ENCODE peak calls at places on chromosomes 6 and 20, in ten cellular contexts. One of them, this sample, is unnamed.

GRCh38 chr6:130995783-130996447 is 67.1 kb downstream of the EPB41L2 start:
- DNase-seq in GM12878: no peak
- DNase-seq in adrenal gland: no peak
- DNase-seq in heart right ventricle: no peak
- DNase-seq in GM23248: no peak
- DNase-seq in dorsolateral prefrontal cortex: no peak
- DNase-seq in A549: no peak
- DNase-seq in kidney: no peak
- DNase-seq in RWPE1: no peak
- DNase-seq in uterus: no peak
- DNase-seq in this sample: no peak

GRCh38 chr6:157089258-157089657 is 234.1 kb downstream of the TMEM242 start:
- DNase-seq in heart right ventricle: no peak
- DNase-seq in kidney: no peak
- DNase-seq in RWPE1: no peak
- DNase-seq in GM23248: peak
- DNase-seq in GM12878: no peak
- DNase-seq in dorsolateral prefrontal cortex: no peak
- DNase-seq in A549: peak
- DNase-seq in adrenal gland: no peak
- DNase-seq in uterus: no peak
- DNase-seq in this sample: peak

GRCh38 chr6:158170656-158171081 is 2.5 kb downstream of the GTF2H5 start:
- DNase-seq in uterus: no peak
- DNase-seq in heart right ventricle: no peak
- DNase-seq in adrenal gland: no peak
- DNase-seq in RWPE1: no peak
- DNase-seq in dorsolateral prefrontal cortex: no peak
- DNase-seq in GM23248: peak
- DNase-seq in kidney: no peak
- DNase-seq in GM12878: no peak
- DNase-seq in A549: no peak
- DNase-seq in this sample: peak

GRCh38 chr6:14121936-14122344 is 4.4 kb downstream of the CD83 start:
- DNase-seq in GM23248: no peak
- DNase-seq in heart right ventricle: no peak
- DNase-seq in RWPE1: no peak
- DNase-seq in kidney: no peak
- DNase-seq in GM12878: peak
- DNase-seq in uterus: no peak
- DNase-seq in A549: no peak
- DNase-seq in adrenal gland: peak
- DNase-seq in dorsolateral prefrontal cortex: no peak
- DNase-seq in this sample: no peak

GRCh38 chr20:52749020-52749419 is 223.1 kb upstream of the TSHZ2 start:
- DNase-seq in uterus: no peak
- DNase-seq in A549: no peak
- DNase-seq in RWPE1: no peak
- DNase-seq in GM12878: no peak
- DNase-seq in adrenal gland: no peak
- DNase-seq in kidney: no peak
- DNase-seq in heart right ventricle: no peak
- DNase-seq in GM23248: peak
- DNase-seq in dorsolateral prefrontal cortex: no peak
- DNase-seq in this sample: no peak

GRCh38 chr20:49914310-49915117 is 815 bp downstream of the SPATA2 start:
- DNase-seq in uterus: no peak
- DNase-seq in GM12878: no peak
- DNase-seq in RWPE1: no peak
- DNase-seq in adrenal gland: no peak
- DNase-seq in dorsolateral prefrontal cortex: no peak
- DNase-seq in GM23248: peak
- DNase-seq in kidney: no peak
- DNase-seq in heart right ventricle: no peak
- DNase-seq in A549: no peak
- DNase-seq in this sample: no peak

GRCh38 chr6:39824030-39824926 is 32.1 kb downstream of the DAAM2 start:
- DNase-seq in GM23248: no peak
- DNase-seq in dorsolateral prefrontal cortex: no peak
- DNase-seq in heart right ventricle: no peak
- DNase-seq in A549: no peak
- DNase-seq in kidney: no peak
- DNase-seq in GM12878: no peak
- DNase-seq in adrenal gland: no peak
- DNase-seq in uterus: no peak
- DNase-seq in RWPE1: no peak
- DNase-seq in this sample: peak

GRCh38 chr6:135537782-135538301 is 40.3 kb upstream of the AHI1 start:
- DNase-seq in A549: peak
- DNase-seq in RWPE1: peak
- DNase-seq in GM12878: no peak
- DNase-seq in uterus: no peak
- DNase-seq in dorsolateral prefrontal cortex: no peak
- DNase-seq in adrenal gland: no peak
- DNase-seq in heart right ventricle: no peak
- DNase-seq in kidney: no peak
- DNase-seq in GM23248: peak
- DNase-seq in this sample: no peak

GRCh38 chr6:52410979-52411378 is 9.2 kb upstream of the EFHC1 start:
- DNase-seq in GM12878: no peak
- DNase-seq in uterus: no peak
- DNase-seq in GM23248: no peak
- DNase-seq in dorsolateral prefrontal cortex: no peak
- DNase-seq in adrenal gland: no peak
- DNase-seq in A549: no peak
- DNase-seq in heart right ventricle: no peak
- DNase-seq in RWPE1: no peak
- DNase-seq in kidney: no peak
- DNase-seq in this sample: no peak

GRCh38 chr6:14759976-14760672 is 485.7 kb upstream of the JARID2 start:
- DNase-seq in heart right ventricle: no peak
- DNase-seq in uterus: no peak
- DNase-seq in A549: no peak
- DNase-seq in kidney: no peak
- DNase-seq in dorsolateral prefrontal cortex: no peak
- DNase-seq in GM12878: no peak
- DNase-seq in adrenal gland: no peak
- DNase-seq in GM23248: no peak
- DNase-seq in RWPE1: no peak
- DNase-seq in this sample: no peak

GRCh38 chr20:3712279-3712873 is at the start of gene SIGLEC1:
- DNase-seq in adrenal gland: peak
- DNase-seq in GM12878: no peak
- DNase-seq in A549: no peak
- DNase-seq in heart right ventricle: peak
- DNase-seq in RWPE1: no peak
- DNase-seq in dorsolateral prefrontal cortex: peak
- DNase-seq in uterus: no peak
- DNase-seq in kidney: peak
- DNase-seq in GM23248: no peak
- DNase-seq in this sample: no peak

GRCh38 chr6:156844089-156844488 is 66.9 kb downstream of the ARID1B start:
- DNase-seq in dorsolateral prefrontal cortex: no peak
- DNase-seq in RWPE1: no peak
- DNase-seq in adrenal gland: no peak
- DNase-seq in A549: no peak
- DNase-seq in heart right ventricle: no peak
- DNase-seq in uterus: no peak
- DNase-seq in GM12878: no peak
- DNase-seq in kidney: no peak
- DNase-seq in GM23248: no peak
- DNase-seq in this sample: no peak

GRCh38 chr20:38790210-38791053 is 15.1 kb upstream of the PPP1R16B start:
- DNase-seq in GM12878: no peak
- DNase-seq in GM23248: peak
- DNase-seq in A549: peak
- DNase-seq in kidney: no peak
- DNase-seq in RWPE1: peak
- DNase-seq in heart right ventricle: no peak
- DNase-seq in adrenal gland: peak
- DNase-seq in dorsolateral prefrontal cortex: no peak
- DNase-seq in uterus: no peak
- DNase-seq in this sample: peak

GRCh38 chr6:118387921-118388701 is 160.0 kb upstream of the PLN start:
- DNase-seq in GM23248: peak
- DNase-seq in heart right ventricle: no peak
- DNase-seq in kidney: no peak
- DNase-seq in GM12878: no peak
- DNase-seq in RWPE1: peak
- DNase-seq in adrenal gland: peak
- DNase-seq in A549: peak
- DNase-seq in dorsolateral prefrontal cortex: no peak
- DNase-seq in uterus: no peak
- DNase-seq in this sample: peak

GRCh38 chr6:8245736-8246135 is 143.4 kb upstream of the EEF1E1 start:
- DNase-seq in heart right ventricle: no peak
- DNase-seq in RWPE1: no peak
- DNase-seq in GM12878: no peak
- DNase-seq in GM23248: no peak
- DNase-seq in kidney: no peak
- DNase-seq in uterus: no peak
- DNase-seq in adrenal gland: no peak
- DNase-seq in A549: no peak
- DNase-seq in dorsolateral prefrontal cortex: no peak
- DNase-seq in this sample: peak

GRCh38 chr6:22098623-22099022 is 198.2 kb downstream of the PRL start:
- DNase-seq in dorsolateral prefrontal cortex: no peak
- DNase-seq in GM23248: no peak
- DNase-seq in uterus: no peak
- DNase-seq in kidney: no peak
- DNase-seq in heart right ventricle: no peak
- DNase-seq in adrenal gland: no peak
- DNase-seq in GM12878: no peak
- DNase-seq in RWPE1: no peak
- DNase-seq in A549: no peak
- DNase-seq in this sample: no peak
- H3K27ac ChIP-seq in dorsolateral prefrontal cortex: no peak
- H3K27ac ChIP-seq in GM23248: no peak
- H3K27ac ChIP-seq in uterus: no peak
- H3K27ac ChIP-seq in kidney: no peak
- H3K27ac ChIP-seq in heart right ventricle: no peak
- H3K27ac ChIP-seq in adrenal gland: no peak
- H3K27ac ChIP-seq in GM12878: no peak
- H3K27ac ChIP-seq in RWPE1: no peak
- H3K27ac ChIP-seq in A549: no peak
- H3K27ac ChIP-seq in this sample: no peak

GRCh38 chr6:54252916-54253315 is 55.3 kb upstream of the TINAG start:
- DNase-seq in GM12878: no peak
- DNase-seq in GM23248: no peak
- DNase-seq in uterus: no peak
- DNase-seq in kidney: no peak
- DNase-seq in heart right ventricle: no peak
- DNase-seq in A549: no peak
- DNase-seq in RWPE1: no peak
- DNase-seq in dorsolateral prefrontal cortex: no peak
- DNase-seq in adrenal gland: no peak
- DNase-seq in this sample: no peak
- H3K27ac ChIP-seq in GM12878: no peak
- H3K27ac ChIP-seq in GM23248: no peak
- H3K27ac ChIP-seq in uterus: no peak
- H3K27ac ChIP-seq in kidney: no peak
- H3K27ac ChIP-seq in heart right ventricle: no peak
- H3K27ac ChIP-seq in A549: no peak
- H3K27ac ChIP-seq in RWPE1: no peak
- H3K27ac ChIP-seq in dorsolateral prefrontal cortex: no peak
- H3K27ac ChIP-seq in adrenal gland: no peak
- H3K27ac ChIP-seq in this sample: no peak

GRCh38 chr6:147944122-147944521 is 398.5 kb upstream of the SASH1 start:
- DNase-seq in heart right ventricle: no peak
- DNase-seq in GM12878: no peak
- DNase-seq in RWPE1: no peak
- DNase-seq in kidney: no peak
- DNase-seq in A549: no peak
- DNase-seq in dorsolateral prefrontal cortex: no peak
- DNase-seq in adrenal gland: no peak
- DNase-seq in uterus: no peak
- DNase-seq in GM23248: no peak
- DNase-seq in this sample: no peak
- H3K27ac ChIP-seq in heart right ventricle: no peak
- H3K27ac ChIP-seq in GM12878: no peak
- H3K27ac ChIP-seq in RWPE1: no peak
- H3K27ac ChIP-seq in kidney: no peak
- H3K27ac ChIP-seq in A549: no peak
- H3K27ac ChIP-seq in dorsolateral prefrontal cortex: no peak
- H3K27ac ChIP-seq in adrenal gland: no peak
- H3K27ac ChIP-seq in uterus: no peak
- H3K27ac ChIP-seq in GM23248: no peak
- H3K27ac ChIP-seq in this sample: no peak

GRCh38 chr6:37668251-37668650 is 29.4 kb downstream of the MDGA1 start:
- DNase-seq in uterus: no peak
- DNase-seq in kidney: no peak
- DNase-seq in GM23248: peak
- DNase-seq in GM12878: no peak
- DNase-seq in RWPE1: peak
- DNase-seq in heart right ventricle: no peak
- DNase-seq in dorsolateral prefrontal cortex: no peak
- DNase-seq in adrenal gland: no peak
- DNase-seq in A549: peak
- DNase-seq in this sample: no peak

GRCh38 chr6:37667050-37667814 is 30.5 kb downstream of the MDGA1 start:
- DNase-seq in GM12878: no peak
- DNase-seq in A549: peak
- DNase-seq in RWPE1: no peak
- DNase-seq in GM23248: peak
- DNase-seq in dorsolateral prefrontal cortex: no peak
- DNase-seq in adrenal gland: no peak
- DNase-seq in kidney: no peak
- DNase-seq in uterus: no peak
- DNase-seq in heart right ventricle: no peak
- DNase-seq in this sample: no peak

GRCh38 chr6:37671061-37671460 is 26.6 kb downstream of the MDGA1 start:
- DNase-seq in RWPE1: no peak
- DNase-seq in GM23248: no peak
- DNase-seq in A549: no peak
- DNase-seq in kidney: no peak
- DNase-seq in uterus: no peak
- DNase-seq in GM12878: no peak
- DNase-seq in dorsolateral prefrontal cortex: no peak
- DNase-seq in heart right ventricle: no peak
- DNase-seq in adrenal gland: no peak
- DNase-seq in this sample: no peak

GRCh38 chr6:37669887-37670437 is 27.7 kb downstream of the MDGA1 start:
- DNase-seq in kidney: no peak
- DNase-seq in adrenal gland: no peak
- DNase-seq in GM12878: no peak
- DNase-seq in GM23248: no peak
- DNase-seq in dorsolateral prefrontal cortex: no peak
- DNase-seq in uterus: no peak
- DNase-seq in A549: no peak
- DNase-seq in heart right ventricle: no peak
- DNase-seq in RWPE1: no peak
- DNase-seq in this sample: no peak

DNA sequence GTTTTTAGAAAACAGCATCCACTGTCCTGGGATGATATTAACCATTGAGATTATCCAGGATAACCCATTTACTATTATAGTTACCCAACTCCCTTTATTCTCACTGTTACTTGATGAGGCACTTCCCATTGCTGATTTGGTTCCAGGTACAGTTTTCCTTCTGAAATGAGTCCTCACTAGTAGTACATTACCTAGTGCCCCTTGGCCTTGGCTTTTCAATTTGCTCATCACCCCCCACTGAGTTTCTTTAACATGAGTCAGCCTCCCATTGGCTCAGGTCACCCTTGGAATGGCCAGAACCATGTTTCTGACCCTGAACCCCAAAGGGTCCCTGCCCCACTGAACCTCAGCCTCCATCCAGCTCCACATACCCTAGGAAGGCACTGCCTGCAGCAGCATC is 28.4 kb downstream of the MDGA1 start:
- DNase-seq in uterus: no peak
- DNase-seq in kidney: no peak
- DNase-seq in dorsolateral prefrontal cortex: no peak
- DNase-seq in heart right ventricle: no peak
- DNase-seq in A549: no peak
- DNase-seq in GM23248: no peak
- DNase-seq in GM12878: no peak
- DNase-seq in RWPE1: no peak
- DNase-seq in adrenal gland: no peak
- DNase-seq in this sample: no peak
- H3K27ac ChIP-seq in uterus: no peak
- H3K27ac ChIP-seq in kidney: no peak
- H3K27ac ChIP-seq in dorsolateral prefrontal cortex: no peak
- H3K27ac ChIP-seq in heart right ventricle: no peak
- H3K27ac ChIP-seq in A549: peak
- H3K27ac ChIP-seq in GM23248: no peak
- H3K27ac ChIP-seq in GM12878: no peak
- H3K27ac ChIP-seq in RWPE1: no peak
- H3K27ac ChIP-seq in adrenal gland: no peak
- H3K27ac ChIP-seq in this sample: no peak